ENCODE peak calls at places on chromosomes 5 and 9, in eight cellular contexts. K is upper lobe of right lung, C is glutamatergic neuron, E is GM06990, P is left ventricle myocardium inferior, F is MCF 10A, U is astrocyte of the cerebellum, B is SK-N-SH. Y is an unnamed sample.

GRCh38 chr9:129623331-129623730 is 2.4 kb upstream of the C9orf50 start:
- DNase-seq in F (peak; percentile 50), K (no peak), E (no peak), U (no peak), C (no peak), B (no peak), P (no peak), Y (no peak)

GRCh38 chr9:91207889-91208651 is 153.6 kb downstream of the AUH start:
- DNase-seq in E (peak; percentile 79), B (no peak), U (no peak), C (no peak), P (no peak), F (peak; percentile 84), K (no peak), Y (peak; percentile 69)

GRCh38 chr5:438481-438981 is 4.4 kb upstream of the EXOC3 start:
- DNase-seq in E (no peak), U (no peak), P (no peak), K (no peak), C (peak; percentile 8), F (no peak), B (no peak), Y (no peak)

GRCh38 chr5:42648036-42648435 is 108.6 kb upstream of the CCDC152 start:
- DNase-seq in U (no peak), F (no peak), E (no peak), C (no peak), P (no peak), B (no peak), K (no peak), Y (no peak)

GRCh38 chr5:172370648-172371248 is 83.6 kb downstream of the SH3PXD2B start:
- DNase-seq in P (no peak), F (peak; percentile 64), E (no peak), U (no peak), K (no peak), C (peak; percentile 45), B (no peak), Y (no peak)

GRCh38 chr9:136740971-136741884 is 1.5 kb downstream of the LCN10 start:
- DNase-seq in U (no peak), B (peak; percentile 68), K (no peak), C (no peak), E (no peak), F (no peak), P (peak; percentile 61), Y (peak; percentile 64)

GRCh38 chr9:108142504-108143201 is 653.1 kb upstream of the KLF4 start:
- DNase-seq in U (peak; percentile 94), K (peak; percentile 73), F (no peak), C (no peak), P (peak; percentile 84), B (no peak), E (no peak), Y (no peak)

GRCh38 chr5:63803165-63803564 is 159.1 kb downstream of the HTR1A start:
- DNase-seq in F (no peak), U (no peak), C (no peak), P (no peak), E (no peak), B (no peak), K (no peak), Y (no peak)

GRCh38 chr9:2158111-2158610 is 143.0 kb downstream of the SMARCA2 start:
- DNase-seq in P (peak; percentile 38), K (peak; percentile 69), U (peak; percentile 33), C (no peak), E (peak; percentile 29), B (peak; percentile 19), F (peak; percentile 87), Y (peak; percentile 32)

GRCh38 chr5:31551878-31552277 is 19.8 kb downstream of the C5orf22 start:
- DNase-seq in F (no peak), E (no peak), U (no peak), K (no peak), C (no peak), B (no peak), P (no peak), Y (no peak)

GRCh38 chr9:2307480-2307879 is 292.3 kb downstream of the SMARCA2 start:
- DNase-seq in P (no peak), C (no peak), B (no peak), K (no peak), E (no peak), F (no peak), U (no peak), Y (no peak)

GRCh38 chr5:157740211-157740610 is 3.3 kb upstream of the LSM11 start:
- DNase-seq in K (no peak), U (no peak), C (no peak), E (no peak), B (peak; percentile 27), P (no peak), F (peak; percentile 66), Y (peak; percentile 54)

GRCh38 chr5:14428302-14429081 is 153.1 kb upstream of the OTULINL start:
- DNase-seq in F (no peak), C (no peak), B (no peak), E (no peak), U (no peak), P (no peak), K (no peak), Y (no peak)

GRCh38 chr5:14503017-14503680 is 78.4 kb upstream of the OTULINL start:
- DNase-seq in C (no peak), E (no peak), K (no peak), B (no peak), F (no peak), U (no peak), P (peak; percentile 47), Y (no peak)

GRCh38 chr9:33290994-33291397 is 680 bp downstream of the NFX1 start:
- DNase-seq in K (no peak), P (no peak), E (no peak), F (peak; percentile 91), U (peak; percentile 43), C (no peak), B (no peak), Y (no peak)

GRCh38 chr9:96014078-96014477 is 138.6 kb downstream of the ERCC6L2 start:
- DNase-seq in E (no peak), B (no peak), K (no peak), P (no peak), U (no peak), C (no peak), F (no peak), Y (no peak)

GRCh38 chr5:67156976-67157583 is 39.5 kb downstream of the CD180 start:
- DNase-seq in B (peak; percentile 57), F (peak; percentile 52), P (no peak), E (no peak), K (no peak), C (no peak), U (peak; percentile 31), Y (peak; percentile 62)

GRCh38 chr9:95313010-95313498 is 4.5 kb downstream of the FANCC start:
- DNase-seq in B (peak; percentile 85), F (peak; percentile 82), K (peak; percentile 89), P (peak; percentile 46), C (peak; percentile 76), E (peak; percentile 15), U (peak; percentile 12), Y (no peak)

GRCh38 chr5:34648522-34649158 is 7.5 kb upstream of the RAI14 start:
- DNase-seq in B (no peak), F (no peak), E (no peak), P (no peak), K (no peak), C (no peak), U (no peak), Y (no peak)

GRCh38 chr5:126544087-126544740 is 50.8 kb downstream of the ALDH7A1 start:
- DNase-seq in F (peak; percentile 60), K (no peak), C (peak; percentile 56), E (no peak), P (no peak), U (no peak), B (peak; percentile 30), Y (peak; percentile 56)
- TF ChIP-seq CTCF in F (peak; percentile 63), K (peak; percentile 43), C (peak; percentile 48), E (peak; percentile 84), P (peak; percentile 45), U (peak; percentile 69), B (peak; percentile 68), Y (peak; percentile 68)

GRCh38 chr5:143196601-143197259 is 206.8 kb downstream of the NR3C1 start:
- DNase-seq in B (no peak), P (no peak), U (no peak), K (no peak), C (no peak), F (no peak), E (no peak), Y (no peak)
- TF ChIP-seq CTCF in B (no peak), P (no peak), U (no peak), K (no peak), C (no peak), F (no peak), E (no peak), Y (no peak)

DNA sequence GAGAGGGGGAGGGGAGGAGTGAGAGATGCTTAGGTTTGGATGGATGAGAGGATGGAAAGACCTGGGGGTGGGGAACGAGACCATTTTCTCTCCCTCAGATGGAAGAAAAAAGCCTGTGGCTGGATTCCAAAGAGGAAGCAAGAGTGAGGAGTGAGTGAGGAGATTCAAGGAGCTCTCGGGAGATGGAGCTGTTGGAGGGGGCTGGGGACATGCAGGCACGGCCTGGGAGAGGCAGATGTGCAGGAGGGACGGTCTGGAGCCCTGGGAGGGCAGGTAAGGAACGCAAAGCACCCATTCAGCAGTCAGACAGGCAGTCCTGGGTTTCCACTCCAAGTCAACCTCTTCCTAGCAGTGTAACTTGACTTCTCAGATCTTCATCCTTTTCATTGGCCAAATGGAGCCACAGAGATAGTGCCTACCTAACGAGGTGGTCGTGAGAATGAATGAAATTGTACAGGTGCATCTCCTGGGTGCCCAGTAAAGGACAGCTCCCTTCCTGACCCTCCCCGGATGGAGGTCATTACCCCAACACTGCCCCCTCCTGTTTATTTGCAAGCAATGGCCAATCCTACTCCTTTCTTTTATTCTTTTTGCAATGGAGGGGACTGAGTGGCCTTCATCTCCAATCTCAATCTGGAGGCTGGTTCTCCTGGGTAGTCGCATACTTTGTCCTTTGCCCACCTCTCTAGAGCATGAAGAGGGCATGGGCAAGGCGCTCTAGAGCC is 52.2 kb downstream of the PCDH1 start:
- DNase-seq in P (no peak), C (no peak), E (no peak), B (peak; percentile 64), U (no peak), F (peak; percentile 56), K (no peak), Y (peak; percentile 60)
- TF ChIP-seq CTCF in P (peak; percentile 48), C (peak; percentile 53), E (peak; percentile 42), B (peak; percentile 55), U (no peak), F (peak; percentile 32), K (peak; percentile 34), Y (peak; percentile 29)

GRCh38 chr5:113231653-113232000 is 203.2 kb downstream of the TSSK1B start:
- DNase-seq in K (no peak), C (no peak), E (no peak), U (no peak), F (no peak), P (no peak), B (no peak), Y (no peak)

GRCh38 chr5:113232246-113232645 is 202.5 kb downstream of the TSSK1B start:
- DNase-seq in B (no peak), K (no peak), F (peak; percentile 74), U (no peak), C (no peak), P (no peak), E (no peak), Y (no peak)

GRCh38 chr5:113232667-113233066 is 202.1 kb downstream of the TSSK1B start:
- DNase-seq in U (no peak), P (peak; percentile 51), F (peak; percentile 60), B (no peak), K (no peak), C (no peak), E (no peak), Y (no peak)

GRCh38 chr5:113233606-113234005 is 201.2 kb downstream of the TSSK1B start:
- DNase-seq in F (no peak), B (no peak), K (no peak), E (no peak), C (no peak), P (no peak), U (no peak), Y (no peak)

GRCh38 chr5:113230711-113231652 is 203.8 kb downstream of the TSSK1B start:
- DNase-seq in B (no peak), K (no peak), F (peak; percentile 57), P (no peak), U (peak; percentile 44), C (no peak), E (no peak), Y (no peak)
- TF ChIP-seq CTCF in B (no peak), K (no peak), F (no peak), P (no peak), U (no peak), C (no peak), E (no peak), Y (no peak)

Y was measured in GM10248.